ENCODE peak calls at places on chromosomes 16 and 17, in six cellular contexts. W is AG04449, T is AG04450, L is nephron progenitor cell, N is foreskin fibroblast, M is fibroblast of pulmonary artery. P is an unnamed sample.

GRCh38 chr16:81907681-81908080 is 103.6 kb downstream of the SDR42E1 start:
- DNase-seq in L (no peak), T (no peak), M (no peak), W (no peak), N (no peak), P (no peak)

GRCh38 chr16:47574091-47575054 is 113.2 kb downstream of the PHKB start:
- DNase-seq in T (no peak), M (peak; percentile 50), L (no peak), N (peak; percentile 37), W (no peak), P (no peak)

GRCh38 chr16:75053791-75054555 is 55.1 kb downstream of the ZNRF1 start:
- DNase-seq in M (no peak), T (no peak), W (no peak), N (peak; percentile 15), L (no peak), P (peak; percentile 68)

GRCh38 chr16:23324727-23325126 is 22.6 kb downstream of the SCNN1B start:
- DNase-seq in T (no peak), L (no peak), N (no peak), W (no peak), M (no peak), P (no peak)

GRCh38 chr17:82948957-82949356 is 109.1 kb upstream of the ZNF750 start:
- DNase-seq in M (no peak), L (no peak), W (no peak), N (no peak), T (no peak), P (no peak)

GRCh38 chr16:66289986-66290385 is 76.5 kb upstream of the CDH5 start:
- DNase-seq in L (no peak), W (no peak), M (no peak), T (no peak), N (no peak), P (no peak)

GRCh38 chr17:47620503-47621245 is 29.0 kb upstream of the KPNB1 start:
- DNase-seq in M (no peak), T (no peak), L (no peak), W (no peak), N (no peak), P (no peak)

GRCh38 chr17:32265192-32265895 is at the start of gene RHBDL3:
- DNase-seq in W (no peak), M (no peak), L (peak; percentile 67), N (peak; percentile 20), T (no peak), P (no peak)

GRCh38 chr16:65117701-65118448 is 4.0 kb downstream of the CDH11 start:
- DNase-seq in W (no peak), N (peak; percentile 93), L (peak; percentile 71), M (peak; percentile 91), T (peak; percentile 75), P (peak; percentile 80)

GRCh38 chr17:2700491-2701141 is 10.9 kb downstream of the CLUH start:
- DNase-seq in N (no peak), W (no peak), L (no peak), M (no peak), T (no peak), P (no peak)

GRCh38 chr16:11111166-11111565 is 144.8 kb downstream of the SOCS1 start:
- DNase-seq in W (no peak), N (no peak), L (no peak), M (no peak), T (no peak), P (no peak)

GRCh38 chr16:36336-36984 is 16.9 kb downstream of the POLR3K start:
- DNase-seq in W (no peak), N (no peak), T (no peak), L (no peak), M (no peak), P (no peak)

GRCh38 chr17:50686494-50687199 is 21.1 kb downstream of the ANKRD40 start:
- DNase-seq in L (no peak), N (peak; percentile 84), M (peak; percentile 70), T (no peak), W (no peak), P (peak; percentile 85)

GRCh38 chr16:88678224-88678979 is 7.9 kb downstream of the SNAI3 start:
- DNase-seq in M (no peak), N (peak; percentile 36), W (no peak), T (no peak), L (no peak), P (no peak)

GRCh38 chr17:82324566-82325285 is 7.3 kb upstream of the CD7 start:
- DNase-seq in M (no peak), N (peak; percentile 37), T (no peak), W (no peak), L (no peak), P (no peak)

GRCh38 chr17:78224226-78225087 is 7.0 kb upstream of the TMEM235 start:
- DNase-seq in M (no peak), L (no peak), T (no peak), N (no peak), W (no peak), P (no peak)

GRCh38 chr17:68600123-68600880 is 865 bp downstream of the FAM20A start:
- DNase-seq in L (peak; percentile 65), T (no peak), M (no peak), N (peak; percentile 56), W (no peak), P (no peak)

GRCh38 chr17:57993471-57994365 is 5.7 kb upstream of the VEZF1 start:
- DNase-seq in N (peak; percentile 55), M (no peak), L (no peak), W (no peak), T (no peak), P (no peak)

GRCh38 chr16:49467540-49468372 is 94.2 kb downstream of the C16orf78 start:
- DNase-seq in L (no peak), W (no peak), N (no peak), M (no peak), T (no peak), P (peak; percentile 26)

GRCh38 chr16:63978240-63978639 is 1143.6 kb downstream of the CDH11 start:
- DNase-seq in T (no peak), N (no peak), M (no peak), W (no peak), L (no peak), P (no peak)

GRCh38 chr17:4566785-4567184 is 6.4 kb upstream of the GGT6 start:
- DNase-seq in W (no peak), N (peak; percentile 76), L (peak; percentile 76), T (no peak), M (peak; percentile 60), P (peak; percentile 64)

GRCh38 chr16:3659200-3659599 is 4.7 kb downstream of the DNASE1 start:
- DNase-seq in W (no peak), T (no peak), N (no peak), L (no peak), M (peak; percentile 21), P (no peak)

GRCh38 chr17:64491034-64491860 is 5.6 kb downstream of the POLG2 start:
- DNase-seq in L (no peak), M (peak; percentile 74), T (no peak), W (no peak), N (peak; percentile 65), P (no peak)

GRCh38 chr17:17959520-17960361 is 12.5 kb downstream of the TOM1L2 start:
- DNase-seq in N (peak; percentile 59), L (no peak), T (no peak), M (peak; percentile 34), W (no peak), P (no peak)

GRCh38 chr17:76700627-76701470 is 9.9 kb downstream of the MXRA7 start:
- DNase-seq in T (peak; percentile 57), N (peak; percentile 89), M (peak; percentile 88), L (peak; percentile 49), W (peak; percentile 56), P (peak; percentile 92)

GRCh38 chr17:14204546-14204945 is 32.1 kb downstream of the CDRT15 start:
- DNase-seq in N (no peak), W (no peak), T (no peak), L (no peak), M (no peak), P (no peak)

GRCh38 chr17:14202388-14203166 is 34.1 kb downstream of the CDRT15 start:
- DNase-seq in T (no peak), W (no peak), N (no peak), M (no peak), L (no peak), P (no peak)

GRCh38 chr17:14204084-14204483 is 32.6 kb downstream of the CDRT15 start:
- DNase-seq in N (no peak), L (no peak), T (no peak), W (no peak), M (no peak), P (no peak)

GRCh38 chr17:14201595-14201994 is 35.1 kb downstream of the CDRT15 start:
- DNase-seq in M (no peak), N (no peak), T (no peak), W (no peak), L (no peak), P (no peak)

GRCh38 chr17:14203392-14203791 is 33.3 kb downstream of the CDRT15 start:
- DNase-seq in L (no peak), N (peak; percentile 35), M (peak; percentile 14), T (no peak), W (no peak), P (no peak)
- TF ChIP-seq CTCF in L (no peak), N (peak; percentile 24), M (peak; percentile 35), T (peak; percentile 45), W (peak; percentile 12), P (no peak)

GRCh38 chr17:11909348-11909747 is 87.9 kb downstream of the ZNF18 start:
- DNase-seq in N (no peak), M (no peak), L (peak; percentile 6), W (no peak), T (no peak), P (no peak)
- TF ChIP-seq CTCF in N (no peak), M (no peak), L (peak; percentile 28), W (no peak), T (no peak), P (no peak)

GRCh38 chr16:17293813-17294558 is 176.8 kb downstream of the XYLT1 start:
- DNase-seq in W (no peak), L (no peak), M (no peak), N (no peak), T (no peak), P (no peak)
- TF ChIP-seq CTCF in W (no peak), L (no peak), M (no peak), N (no peak), T (no peak), P (no peak)

DNA sequence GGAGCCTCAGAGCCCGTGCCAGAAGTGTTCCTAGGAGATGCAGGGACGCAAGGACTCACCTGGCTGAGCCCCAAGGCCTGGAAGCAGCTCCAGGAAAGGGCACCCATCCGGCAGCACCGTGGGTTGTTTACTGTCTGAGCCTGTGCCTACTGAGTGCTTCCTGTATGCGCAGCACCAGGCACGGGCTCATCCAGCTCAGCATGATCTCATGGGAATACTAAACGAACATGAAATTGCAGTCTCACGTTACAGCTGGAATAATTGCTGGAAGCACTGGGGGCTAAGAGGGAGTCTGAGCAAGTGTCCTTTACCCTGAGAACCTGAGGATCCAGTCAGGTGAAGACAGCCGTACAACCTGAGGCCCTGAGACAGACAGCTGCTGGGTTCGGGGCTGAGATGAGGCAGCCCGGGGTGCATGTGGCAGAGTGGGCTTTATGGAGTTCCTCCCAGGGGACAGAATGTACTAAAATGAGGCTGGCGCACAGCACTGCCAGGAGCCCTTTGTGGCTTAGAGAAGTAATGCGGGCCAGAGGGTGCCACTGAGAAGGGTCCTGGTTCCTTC is 5.4 kb downstream of the CTRL start:
- DNase-seq in T (no peak), L (no peak), W (no peak), N (peak; percentile 55), M (no peak), P (no peak)
- TF ChIP-seq CTCF in T (peak; percentile 7), L (no peak), W (peak; percentile 12), N (no peak), M (no peak), P (no peak)

GRCh38 chr17:44008205-44008909 is 3.9 kb downstream of the NAGS start:
- DNase-seq in L (no peak), M (no peak), T (no peak), W (no peak), N (no peak), P (no peak)
- TF ChIP-seq CTCF in L (no peak), M (no peak), T (no peak), W (no peak), N (no peak), P (no peak)

GRCh38 chr16:60655514-60656153 is 1380.6 kb downstream of the CDH8 start:
- DNase-seq in L (no peak), M (no peak), N (no peak), T (no peak), W (no peak), P (no peak)
- TF ChIP-seq CTCF in L (no peak), M (no peak), N (no peak), T (no peak), W (no peak), P (no peak)

P was measured in right atrium auricular region.